ENCODE peak calls at places on chromosomes 12 and 14, in seven cellular contexts. L is right atrium auricular region, S is PC-9, B is dorsolateral prefrontal cortex, G is neuronal stem cell, U is iPS DF 6.9, V is left lung. X is an unnamed sample.

GRCh38 chr12:94244165-94245133 is 96.1 kb downstream of the PLXNC1 start:
- DNase-seq in G (no peak), U (no peak), B (no peak), L (no peak), S (no peak), V (peak), X (no peak)

GRCh38 chr12:3098436-3098835 is 21.3 kb downstream of the TSPAN9 start:
- DNase-seq in G (no peak), B (no peak), U (no peak), V (no peak), L (no peak), S (no peak), X (no peak)

GRCh38 chr14:95250126-95250824 is 69.4 kb downstream of the CLMN start:
- DNase-seq in U (no peak), S (no peak), L (no peak), B (no peak), V (no peak), G (no peak), X (no peak)

GRCh38 chr12:78331764-78332163 is 501.1 kb downstream of the NAV3 start:
- DNase-seq in S (no peak), B (no peak), G (peak), L (no peak), U (no peak), V (no peak), X (no peak)

GRCh38 chr12:14650791-14651190 is 45.6 kb downstream of the GUCY2C start:
- DNase-seq in U (no peak), L (no peak), V (no peak), S (no peak), G (no peak), B (no peak), X (no peak)

GRCh38 chr14:94710731-94711130 is 59.2 kb downstream of the GSC start:
- DNase-seq in L (no peak), G (no peak), V (no peak), S (no peak), U (no peak), B (no peak), X (no peak)

GRCh38 chr12:103548622-103549601 is 38.2 kb upstream of the STAB2 start:
- DNase-seq in G (peak), B (peak), S (peak), V (no peak), L (peak), U (peak), X (peak)

GRCh38 chr14:33307691-33308369 is 369.2 kb downstream of the NPAS3 start:
- DNase-seq in V (no peak), B (peak), G (no peak), U (no peak), L (no peak), S (no peak), X (no peak)

GRCh38 chr14:63949696-63950095 is 96.9 kb downstream of the SYNE2 start:
- DNase-seq in B (no peak), V (no peak), S (no peak), G (no peak), L (no peak), U (no peak), X (no peak)

GRCh38 chr12:70637686-70638085 is 457 bp upstream of the PTPRB start:
- DNase-seq in L (no peak), B (no peak), S (no peak), V (no peak), G (no peak), U (no peak), X (no peak)

GRCh38 chr12:70430400-70430799 is 64.3 kb downstream of the KCNMB4 start:
- DNase-seq in S (no peak), L (no peak), B (no peak), G (no peak), U (no peak), V (no peak), X (no peak)

GRCh38 chr14:100152091-100152490 is 7.4 kb downstream of the DEGS2 start:
- DNase-seq in G (no peak), B (no peak), L (no peak), V (no peak), S (no peak), U (no peak), X (no peak)

GRCh38 chr12:81206425-81206824 is 128.5 kb downstream of the ACSS3 start:
- DNase-seq in B (no peak), G (no peak), L (no peak), V (no peak), U (no peak), S (no peak), X (no peak)
- H3K27ac ChIP-seq in B (no peak), G (no peak), L (no peak), V (no peak), U (no peak), S (no peak), X (no peak)

DNA sequence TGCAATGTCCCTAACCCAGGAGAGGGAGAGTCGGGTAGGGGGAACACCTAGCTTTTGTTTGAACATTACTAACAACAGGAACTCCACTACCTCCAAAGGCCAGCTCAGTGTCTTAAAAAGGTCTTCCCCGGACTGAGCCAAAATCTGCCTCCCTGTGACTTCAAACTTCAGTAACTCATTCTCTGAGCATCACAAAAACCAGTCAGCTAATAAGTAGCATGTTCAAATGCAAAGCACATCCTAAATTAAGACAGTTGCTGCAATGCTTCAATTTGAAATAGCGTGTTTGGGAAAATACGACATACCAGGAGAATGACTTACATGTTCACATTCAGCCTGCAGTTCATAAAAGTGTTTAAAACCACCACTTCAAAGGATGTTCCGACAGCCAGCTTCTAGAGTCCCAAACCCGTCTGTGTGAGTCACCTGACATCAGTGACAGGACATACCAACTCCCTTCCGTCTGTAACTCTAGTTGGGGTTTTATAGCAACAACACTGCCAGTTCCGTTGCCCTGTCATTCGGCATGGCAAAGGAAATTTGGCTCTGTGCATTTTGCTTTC is 13.0 kb downstream of the ZFP36L1 start:
- DNase-seq in S (no peak), U (no peak), V (no peak), L (peak), B (no peak), G (no peak), X (no peak)
- H3K4me3 ChIP-seq in S (no peak), U (no peak), V (no peak), L (no peak), B (no peak), G (no peak), X (no peak)

GRCh38 chr14:68461086-68461485 is 331.8 kb downstream of the ZFP36L1 start:
- DNase-seq in G (no peak), L (no peak), V (no peak), S (no peak), B (no peak), U (no peak), X (no peak)

GRCh38 chr14:68458840-68459469 is 333.9 kb downstream of the ZFP36L1 start:
- DNase-seq in S (peak), V (no peak), G (no peak), B (no peak), U (no peak), L (no peak), X (peak)

GRCh38 chr14:68459480-68460136 is 333.3 kb downstream of the ZFP36L1 start:
- DNase-seq in B (no peak), L (no peak), G (no peak), V (no peak), U (no peak), S (no peak), X (no peak)

GRCh38 chr14:68460541-68460940 is 332.3 kb downstream of the ZFP36L1 start:
- DNase-seq in V (no peak), L (peak), G (no peak), S (no peak), B (no peak), U (no peak), X (no peak)

GRCh38 chr14:68458253-68458652 is 334.6 kb downstream of the ZFP36L1 start:
- DNase-seq in U (no peak), G (no peak), V (no peak), S (peak), B (no peak), L (no peak), X (no peak)
- H3K27ac ChIP-seq in U (no peak), G (no peak), V (peak), S (peak), B (no peak), L (no peak), X (no peak)

DNA sequence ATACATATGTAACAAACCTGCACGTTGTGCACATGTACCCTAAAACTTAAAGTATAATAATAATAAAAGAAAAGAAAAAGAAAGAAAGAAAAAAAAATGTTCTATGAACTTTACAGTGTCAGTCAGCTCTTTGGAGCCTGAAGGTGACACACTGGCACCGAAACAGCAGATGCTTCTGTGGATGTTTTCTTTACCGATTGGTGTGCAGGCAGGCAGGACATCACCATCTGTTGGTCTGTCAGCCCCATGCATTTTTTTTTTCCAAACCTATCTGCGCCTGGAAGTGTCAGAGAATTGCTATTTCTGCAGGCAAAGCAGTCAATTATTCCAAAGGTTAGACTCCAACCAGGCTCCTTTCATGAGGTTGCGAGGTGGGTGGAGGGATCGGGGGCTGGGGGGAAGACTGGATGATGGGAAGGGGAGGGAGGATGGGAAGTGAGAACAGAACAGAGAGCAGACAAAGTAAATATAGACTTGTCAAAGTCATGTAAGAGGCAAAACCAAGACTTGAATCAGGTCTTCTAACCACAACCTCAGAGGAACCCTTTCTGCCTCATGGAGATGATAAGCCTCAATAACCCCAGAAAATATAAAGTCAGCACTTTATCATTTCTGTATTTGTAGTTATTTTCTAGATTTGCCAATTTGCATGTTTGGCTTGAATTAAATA is 117.7 kb downstream of the OTOGL start:
- DNase-seq in S (no peak), G (no peak), V (no peak), L (no peak), U (no peak), B (no peak), X (peak)
- H3K4me3 ChIP-seq in S (no peak), G (no peak), V (no peak), L (peak), U (no peak), B (no peak), X (no peak)

DNA sequence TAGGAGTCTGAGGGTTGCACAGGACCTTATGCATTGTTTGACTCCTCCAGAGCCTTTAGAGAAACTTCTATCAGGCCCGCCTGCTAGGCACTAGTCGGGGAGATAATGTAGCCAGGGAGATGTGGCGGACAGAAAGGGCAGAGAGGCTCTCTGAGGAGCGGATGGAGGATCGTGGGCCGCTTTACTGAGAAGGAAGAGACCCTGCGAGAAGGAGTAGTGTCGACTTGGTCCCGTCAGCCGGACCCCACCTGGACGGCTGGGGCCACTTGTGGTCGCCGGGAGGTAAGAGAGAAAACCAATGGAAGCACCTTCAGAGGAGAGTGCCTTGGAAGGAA is 467 bp upstream of the MCRS1 start:
- DNase-seq in G (no peak), V (peak), S (no peak), U (no peak), B (no peak), L (no peak), X (no peak)
- H3K27ac ChIP-seq in G (no peak), V (peak), S (peak), U (no peak), B (peak), L (peak), X (peak)

GRCh38 chr12:57841445-57841844 is 5.1 kb downstream of the CTDSP2 start:
- DNase-seq in V (no peak), G (no peak), L (no peak), U (no peak), B (no peak), S (no peak), X (no peak)

GRCh38 chr12:57837779-57838562 is 8.6 kb downstream of the CTDSP2 start:
- DNase-seq in G (no peak), L (peak), V (no peak), S (no peak), B (no peak), U (no peak), X (no peak)

GRCh38 chr12:57838594-57839302 is 7.8 kb downstream of the CTDSP2 start:
- DNase-seq in U (no peak), S (no peak), L (no peak), V (no peak), B (no peak), G (no peak), X (no peak)

GRCh38 chr12:57840701-57841100 is 5.8 kb downstream of the CTDSP2 start:
- DNase-seq in L (no peak), V (no peak), B (no peak), U (no peak), G (no peak), S (no peak), X (no peak)

GRCh38 chr12:57839996-57840395 is 6.5 kb downstream of the CTDSP2 start:
- DNase-seq in L (no peak), U (no peak), G (no peak), V (no peak), S (no peak), B (no peak), X (no peak)
- H3K4me3 ChIP-seq in L (peak), U (no peak), G (no peak), V (no peak), S (no peak), B (peak), X (no peak)